ENCODE peak calls at places on chromosomes 16 and 17, in five cellular contexts. One of them, this sample, is unnamed.

GRCh38 chr17:15945493-15946209 is 721 bp downstream of the ADORA2B start:
- DNase-seq in stimulated activated CD8-positive, alpha-beta memory T cell treated with anti-CD3 and anti-CD28 coated beads, Interleukin-2, amount 100 ng/mL, for 1 hour: no peak
- DNase-seq in aorta: peak
- DNase-seq in retinal pigment epithelial cell: no peak
- DNase-seq in body of pancreas: peak
- DNase-seq in this sample: peak

GRCh38 chr16:12819126-12820117 is 15.7 kb upstream of the CPPED1 start:
- DNase-seq in stimulated activated CD8-positive, alpha-beta memory T cell treated with anti-CD3 and anti-CD28 coated beads, Interleukin-2, amount 100 ng/mL, for 1 hour: peak
- DNase-seq in aorta: peak
- DNase-seq in retinal pigment epithelial cell: no peak
- DNase-seq in body of pancreas: peak
- DNase-seq in this sample: peak

GRCh38 chr17:68584904-68585303 is 16.3 kb downstream of the FAM20A start:
- DNase-seq in stimulated activated CD8-positive, alpha-beta memory T cell treated with anti-CD3 and anti-CD28 coated beads, Interleukin-2, amount 100 ng/mL, for 1 hour: no peak
- DNase-seq in aorta: no peak
- DNase-seq in retinal pigment epithelial cell: no peak
- DNase-seq in body of pancreas: no peak
- DNase-seq in this sample: no peak

GRCh38 chr16:48583075-48584065 is 26.6 kb downstream of the N4BP1 start:
- DNase-seq in stimulated activated CD8-positive, alpha-beta memory T cell treated with anti-CD3 and anti-CD28 coated beads, Interleukin-2, amount 100 ng/mL, for 1 hour: no peak
- DNase-seq in aorta: no peak
- DNase-seq in retinal pigment epithelial cell: no peak
- DNase-seq in body of pancreas: no peak
- DNase-seq in this sample: no peak

GRCh38 chr17:60577147-60577925 is 22.7 kb upstream of the PPM1D start:
- DNase-seq in stimulated activated CD8-positive, alpha-beta memory T cell treated with anti-CD3 and anti-CD28 coated beads, Interleukin-2, amount 100 ng/mL, for 1 hour: no peak
- DNase-seq in aorta: no peak
- DNase-seq in retinal pigment epithelial cell: no peak
- DNase-seq in body of pancreas: peak
- DNase-seq in this sample: no peak

GRCh38 chr16:10552998-10553491 is 27.4 kb downstream of the EMP2 start:
- DNase-seq in stimulated activated CD8-positive, alpha-beta memory T cell treated with anti-CD3 and anti-CD28 coated beads, Interleukin-2, amount 100 ng/mL, for 1 hour: peak
- DNase-seq in aorta: no peak
- DNase-seq in retinal pigment epithelial cell: no peak
- DNase-seq in body of pancreas: no peak
- DNase-seq in this sample: peak

GRCh38 chr16:6335072-6335471 is 997.6 kb upstream of the RBFOX1 start:
- DNase-seq in stimulated activated CD8-positive, alpha-beta memory T cell treated with anti-CD3 and anti-CD28 coated beads, Interleukin-2, amount 100 ng/mL, for 1 hour: no peak
- DNase-seq in aorta: no peak
- DNase-seq in retinal pigment epithelial cell: no peak
- DNase-seq in body of pancreas: peak
- DNase-seq in this sample: peak

GRCh38 chr17:19274893-19275292 is 37.7 kb downstream of the EPN2 start:
- DNase-seq in stimulated activated CD8-positive, alpha-beta memory T cell treated with anti-CD3 and anti-CD28 coated beads, Interleukin-2, amount 100 ng/mL, for 1 hour: no peak
- DNase-seq in aorta: no peak
- DNase-seq in retinal pigment epithelial cell: no peak
- DNase-seq in body of pancreas: no peak
- DNase-seq in this sample: no peak

GRCh38 chr16:80910434-80910833 is 96.3 kb downstream of the CMC2 start:
- DNase-seq in stimulated activated CD8-positive, alpha-beta memory T cell treated with anti-CD3 and anti-CD28 coated beads, Interleukin-2, amount 100 ng/mL, for 1 hour: no peak
- DNase-seq in aorta: no peak
- DNase-seq in retinal pigment epithelial cell: no peak
- DNase-seq in body of pancreas: no peak
- DNase-seq in this sample: no peak

GRCh38 chr16:64926476-64926875 is 195.4 kb downstream of the CDH11 start:
- DNase-seq in stimulated activated CD8-positive, alpha-beta memory T cell treated with anti-CD3 and anti-CD28 coated beads, Interleukin-2, amount 100 ng/mL, for 1 hour: no peak
- DNase-seq in aorta: no peak
- DNase-seq in retinal pigment epithelial cell: no peak
- DNase-seq in body of pancreas: no peak
- DNase-seq in this sample: no peak

GRCh38 chr16:57788252-57788841 is 13.9 kb downstream of the KIFC3 start:
- DNase-seq in stimulated activated CD8-positive, alpha-beta memory T cell treated with anti-CD3 and anti-CD28 coated beads, Interleukin-2, amount 100 ng/mL, for 1 hour: no peak
- DNase-seq in aorta: no peak
- DNase-seq in retinal pigment epithelial cell: no peak
- DNase-seq in body of pancreas: no peak
- DNase-seq in this sample: no peak

GRCh38 chr16:16940351-16940750 is 530.4 kb downstream of the XYLT1 start:
- DNase-seq in stimulated activated CD8-positive, alpha-beta memory T cell treated with anti-CD3 and anti-CD28 coated beads, Interleukin-2, amount 100 ng/mL, for 1 hour: no peak
- DNase-seq in aorta: no peak
- DNase-seq in retinal pigment epithelial cell: no peak
- DNase-seq in body of pancreas: no peak
- DNase-seq in this sample: no peak

GRCh38 chr16:88282221-88283041 is 100.3 kb upstream of the ZNF469 start:
- DNase-seq in stimulated activated CD8-positive, alpha-beta memory T cell treated with anti-CD3 and anti-CD28 coated beads, Interleukin-2, amount 100 ng/mL, for 1 hour: no peak
- DNase-seq in aorta: no peak
- DNase-seq in retinal pigment epithelial cell: no peak
- DNase-seq in body of pancreas: no peak
- DNase-seq in this sample: no peak

GRCh38 chr17:77375526-77375916 is 234.8 kb downstream of the SEC14L1 start:
- DNase-seq in stimulated activated CD8-positive, alpha-beta memory T cell treated with anti-CD3 and anti-CD28 coated beads, Interleukin-2, amount 100 ng/mL, for 1 hour: no peak
- DNase-seq in aorta: no peak
- DNase-seq in retinal pigment epithelial cell: no peak
- DNase-seq in body of pancreas: no peak
- DNase-seq in this sample: no peak

GRCh38 chr17:37116802-37117201 is 168.0 kb downstream of the AATF start:
- DNase-seq in stimulated activated CD8-positive, alpha-beta memory T cell treated with anti-CD3 and anti-CD28 coated beads, Interleukin-2, amount 100 ng/mL, for 1 hour: no peak
- DNase-seq in aorta: no peak
- DNase-seq in retinal pigment epithelial cell: no peak
- DNase-seq in body of pancreas: no peak
- DNase-seq in this sample: no peak

GRCh38 chr17:42072323-42073187 is 22.2 kb upstream of the C17orf113 start:
- DNase-seq in stimulated activated CD8-positive, alpha-beta memory T cell treated with anti-CD3 and anti-CD28 coated beads, Interleukin-2, amount 100 ng/mL, for 1 hour: no peak
- DNase-seq in aorta: no peak
- DNase-seq in retinal pigment epithelial cell: no peak
- DNase-seq in body of pancreas: peak
- DNase-seq in this sample: peak

GRCh38 chr16:3004781-3005284 is 7.9 kb upstream of the CLDN9 start:
- DNase-seq in stimulated activated CD8-positive, alpha-beta memory T cell treated with anti-CD3 and anti-CD28 coated beads, Interleukin-2, amount 100 ng/mL, for 1 hour: no peak
- DNase-seq in aorta: no peak
- DNase-seq in retinal pigment epithelial cell: no peak
- DNase-seq in body of pancreas: peak
- DNase-seq in this sample: no peak

GRCh38 chr16:79360267-79360666 is 240.3 kb downstream of the MAF start:
- DNase-seq in stimulated activated CD8-positive, alpha-beta memory T cell treated with anti-CD3 and anti-CD28 coated beads, Interleukin-2, amount 100 ng/mL, for 1 hour: no peak
- DNase-seq in aorta: no peak
- DNase-seq in retinal pigment epithelial cell: no peak
- DNase-seq in body of pancreas: no peak
- DNase-seq in this sample: no peak

GRCh38 chr16:89873109-89873821 is at the start of gene TCF25:
- DNase-seq in stimulated activated CD8-positive, alpha-beta memory T cell treated with anti-CD3 and anti-CD28 coated beads, Interleukin-2, amount 100 ng/mL, for 1 hour: peak
- DNase-seq in aorta: peak
- DNase-seq in retinal pigment epithelial cell: peak
- DNase-seq in body of pancreas: peak
- DNase-seq in this sample: peak